ENCODE peak calls at places on chromosomes 4 and X, in eight cellular contexts. One of them, this sample, is unnamed.

GRCh38 chrX:53974529-53974928 is 69.7 kb downstream of the PHF8 start:
- DNase-seq in SW 1271: no peak
- DNase-seq in A549: no peak
- DNase-seq in EL: no peak
- DNase-seq in kidney: no peak
- DNase-seq in CD8-positive, alpha-beta memory T cell: no peak
- DNase-seq in GM04503: no peak
- DNase-seq in NCI-H1092: no peak
- DNase-seq in this sample: no peak

GRCh38 chrX:40010550-40011364 is 87.0 kb downstream of the BCOR start:
- DNase-seq in SW 1271: no peak
- DNase-seq in A549: no peak
- DNase-seq in EL: no peak
- DNase-seq in kidney: no peak
- DNase-seq in CD8-positive, alpha-beta memory T cell: no peak
- DNase-seq in GM04503: no peak
- DNase-seq in NCI-H1092: peak; percentile 15
- DNase-seq in this sample: peak; percentile 17

GRCh38 chr4:62881901-62882300 is 1527.3 kb downstream of the TECRL start:
- DNase-seq in SW 1271: no peak
- DNase-seq in A549: no peak
- DNase-seq in EL: no peak
- DNase-seq in kidney: no peak
- DNase-seq in CD8-positive, alpha-beta memory T cell: no peak
- DNase-seq in GM04503: no peak
- DNase-seq in NCI-H1092: no peak
- DNase-seq in this sample: no peak

GRCh38 chr4:76545161-76545884 is 110.3 kb downstream of the SHROOM3 start:
- DNase-seq in SW 1271: no peak
- DNase-seq in A549: no peak
- DNase-seq in EL: peak; percentile 25
- DNase-seq in kidney: no peak
- DNase-seq in CD8-positive, alpha-beta memory T cell: no peak
- DNase-seq in GM04503: no peak
- DNase-seq in NCI-H1092: no peak
- DNase-seq in this sample: peak; percentile 6

GRCh38 chrX:41616935-41617334 is 71.8 kb upstream of the GPR34 start:
- DNase-seq in SW 1271: no peak
- DNase-seq in A549: no peak
- DNase-seq in EL: no peak
- DNase-seq in kidney: no peak
- DNase-seq in CD8-positive, alpha-beta memory T cell: no peak
- DNase-seq in GM04503: no peak
- DNase-seq in NCI-H1092: no peak
- DNase-seq in this sample: no peak

GRCh38 chrX:10525381-10525780 is 95.0 kb downstream of the MID1 start:
- DNase-seq in SW 1271: no peak
- DNase-seq in A549: no peak
- DNase-seq in EL: no peak
- DNase-seq in kidney: no peak
- DNase-seq in CD8-positive, alpha-beta memory T cell: no peak
- DNase-seq in GM04503: no peak
- DNase-seq in NCI-H1092: no peak
- DNase-seq in this sample: no peak

GRCh38 chrX:151167791-151168345 is 8.5 kb upstream of the GPR50 start:
- DNase-seq in SW 1271: no peak
- DNase-seq in A549: no peak
- DNase-seq in EL: no peak
- DNase-seq in kidney: no peak
- DNase-seq in CD8-positive, alpha-beta memory T cell: no peak
- DNase-seq in GM04503: no peak
- DNase-seq in NCI-H1092: no peak
- DNase-seq in this sample: no peak

GRCh38 chr4:95141376-95141775 is 383.6 kb downstream of the BMPR1B start:
- DNase-seq in SW 1271: no peak
- DNase-seq in A549: no peak
- DNase-seq in EL: no peak
- DNase-seq in kidney: no peak
- DNase-seq in CD8-positive, alpha-beta memory T cell: no peak
- DNase-seq in GM04503: no peak
- DNase-seq in NCI-H1092: no peak
- DNase-seq in this sample: no peak

GRCh38 chr4:142567199-142567598 is 278.9 kb downstream of the INPP4B start:
- DNase-seq in SW 1271: no peak
- DNase-seq in A549: peak; percentile 4
- DNase-seq in EL: no peak
- DNase-seq in kidney: no peak
- DNase-seq in CD8-positive, alpha-beta memory T cell: peak; percentile 64
- DNase-seq in GM04503: no peak
- DNase-seq in NCI-H1092: no peak
- DNase-seq in this sample: no peak

GRCh38 chr4:142519342-142519741 is 326.8 kb downstream of the INPP4B start:
- DNase-seq in SW 1271: no peak
- DNase-seq in A549: no peak
- DNase-seq in EL: peak; percentile 29
- DNase-seq in kidney: no peak
- DNase-seq in CD8-positive, alpha-beta memory T cell: no peak
- DNase-seq in GM04503: no peak
- DNase-seq in NCI-H1092: no peak
- DNase-seq in this sample: no peak

GRCh38 chrX:37060999-37061398 is 52.8 kb downstream of the FAM47C start:
- DNase-seq in SW 1271: no peak
- DNase-seq in A549: no peak
- DNase-seq in EL: peak; percentile 27
- DNase-seq in kidney: no peak
- DNase-seq in CD8-positive, alpha-beta memory T cell: no peak
- DNase-seq in GM04503: peak; percentile 1
- DNase-seq in NCI-H1092: no peak
- DNase-seq in this sample: no peak

GRCh38 chr4:38469410-38469809 is 194.6 kb upstream of the KLF3 start:
- DNase-seq in SW 1271: no peak
- DNase-seq in A549: no peak
- DNase-seq in EL: no peak
- DNase-seq in kidney: no peak
- DNase-seq in CD8-positive, alpha-beta memory T cell: no peak
- DNase-seq in GM04503: no peak
- DNase-seq in NCI-H1092: no peak
- DNase-seq in this sample: no peak

GRCh38 chr4:177519481-177520270 is 77.4 kb upstream of the AGA start:
- DNase-seq in SW 1271: no peak
- DNase-seq in A549: no peak
- DNase-seq in EL: peak; percentile 7
- DNase-seq in kidney: no peak
- DNase-seq in CD8-positive, alpha-beta memory T cell: no peak
- DNase-seq in GM04503: no peak
- DNase-seq in NCI-H1092: no peak
- DNase-seq in this sample: no peak

GRCh38 chr4:173014836-173015235 is 153.8 kb upstream of the GALNT7 start:
- DNase-seq in SW 1271: no peak
- DNase-seq in A549: no peak
- DNase-seq in EL: no peak
- DNase-seq in kidney: no peak
- DNase-seq in CD8-positive, alpha-beta memory T cell: no peak
- DNase-seq in GM04503: no peak
- DNase-seq in NCI-H1092: no peak
- DNase-seq in this sample: no peak

GRCh38 chr4:158861766-158862165 is 92.9 kb downstream of the FNIP2 start:
- DNase-seq in SW 1271: no peak
- DNase-seq in A549: no peak
- DNase-seq in EL: no peak
- DNase-seq in kidney: no peak
- DNase-seq in CD8-positive, alpha-beta memory T cell: no peak
- DNase-seq in GM04503: no peak
- DNase-seq in NCI-H1092: no peak
- DNase-seq in this sample: no peak

GRCh38 chr4:170348945-170349344 is 259.2 kb upstream of the AADAT start:
- DNase-seq in SW 1271: no peak
- DNase-seq in A549: no peak
- DNase-seq in EL: no peak
- DNase-seq in kidney: no peak
- DNase-seq in CD8-positive, alpha-beta memory T cell: no peak
- DNase-seq in GM04503: no peak
- DNase-seq in NCI-H1092: no peak
- DNase-seq in this sample: no peak

GRCh38 chr4:174119818-174120217 is 163.6 kb downstream of the FBXO8 start:
- DNase-seq in SW 1271: no peak
- DNase-seq in A549: no peak
- DNase-seq in EL: no peak
- DNase-seq in kidney: no peak
- DNase-seq in CD8-positive, alpha-beta memory T cell: no peak
- DNase-seq in GM04503: no peak
- DNase-seq in NCI-H1092: no peak
- DNase-seq in this sample: no peak

GRCh38 chrX:39133971-39134370 is 332.7 kb downstream of the MID1IP1 start:
- DNase-seq in SW 1271: no peak
- DNase-seq in A549: no peak
- DNase-seq in EL: no peak
- DNase-seq in kidney: no peak
- DNase-seq in CD8-positive, alpha-beta memory T cell: no peak
- DNase-seq in GM04503: no peak
- DNase-seq in NCI-H1092: peak; percentile 16
- DNase-seq in this sample: no peak

GRCh38 chr4:56684320-56684719 is 3.2 kb upstream of the HOPX start:
- DNase-seq in SW 1271: no peak
- DNase-seq in A549: no peak
- DNase-seq in EL: peak; percentile 47
- DNase-seq in kidney: no peak
- DNase-seq in CD8-positive, alpha-beta memory T cell: no peak
- DNase-seq in GM04503: no peak
- DNase-seq in NCI-H1092: no peak
- DNase-seq in this sample: no peak

GRCh38 chr4:55793479-55793878 is 26.1 kb upstream of the EXOC1L start:
- DNase-seq in SW 1271: no peak
- DNase-seq in A549: no peak
- DNase-seq in EL: no peak
- DNase-seq in kidney: peak; percentile 54
- DNase-seq in CD8-positive, alpha-beta memory T cell: no peak
- DNase-seq in GM04503: no peak
- DNase-seq in NCI-H1092: no peak
- DNase-seq in this sample: no peak

GRCh38 chrX:66009231-66009845 is 30.5 kb downstream of the VSIG4 start:
- DNase-seq in SW 1271: no peak
- DNase-seq in A549: no peak
- DNase-seq in EL: no peak
- DNase-seq in kidney: no peak
- DNase-seq in CD8-positive, alpha-beta memory T cell: no peak
- DNase-seq in GM04503: no peak
- DNase-seq in NCI-H1092: no peak
- DNase-seq in this sample: no peak

GRCh38 chr4:80115368-80116181 is 42.5 kb upstream of the ANTXR2 start:
- DNase-seq in SW 1271: peak; percentile 4
- DNase-seq in A549: no peak
- DNase-seq in EL: peak; percentile 48
- DNase-seq in kidney: no peak
- DNase-seq in CD8-positive, alpha-beta memory T cell: no peak
- DNase-seq in GM04503: no peak
- DNase-seq in NCI-H1092: no peak
- DNase-seq in this sample: no peak

GRCh38 chr4:8070751-8071718 is 87.6 kb downstream of the ABLIM2 start:
- DNase-seq in SW 1271: no peak
- DNase-seq in A549: no peak
- DNase-seq in EL: no peak
- DNase-seq in kidney: peak; percentile 64
- DNase-seq in CD8-positive, alpha-beta memory T cell: no peak
- DNase-seq in GM04503: no peak
- DNase-seq in NCI-H1092: no peak
- DNase-seq in this sample: no peak

GRCh38 chr4:23733911-23734458 is 155.9 kb downstream of the PPARGC1A start:
- DNase-seq in SW 1271: no peak
- DNase-seq in A549: no peak
- DNase-seq in EL: no peak
- DNase-seq in kidney: no peak
- DNase-seq in CD8-positive, alpha-beta memory T cell: no peak
- DNase-seq in GM04503: no peak
- DNase-seq in NCI-H1092: no peak
- DNase-seq in this sample: no peak